ENCODE peak calls at places on chromosomes 11 and 22, in nine cellular contexts. A is A549; D is astrocyte of the spinal cord; I is naive thymus-derived CD8-positive, alpha-beta T cell; E is H54; U is right cardiac atrium; L is anterior cingulate cortex; R is mammary epithelial cell; X is head of caudate nucleus. J is an unnamed sample.

GRCh38 chr22:31193092-31193491 is 19.0 kb upstream of the LIMK2 start:
- DNase-seq in L (peak), X (peak), R (no peak), I (no peak), E (no peak), A (no peak), D (no peak), U (no peak), J (no peak)

GRCh38 chr11:44244649-44245308 is 65.2 kb downstream of the ALX4 start:
- DNase-seq in A (no peak), E (no peak), U (no peak), X (no peak), D (peak), L (no peak), I (no peak), R (no peak), J (peak)

GRCh38 chr22:22955866-22956535 is 68.4 kb downstream of the IGLL5 start:
- DNase-seq in E (peak), D (peak), L (peak), I (peak), U (no peak), A (peak), R (peak), X (peak), J (peak)

GRCh38 chr11:70431611-70432010 is 33.3 kb downstream of the CTTN start:
- DNase-seq in R (no peak), L (no peak), U (no peak), D (no peak), X (no peak), A (no peak), I (no peak), E (no peak), J (no peak)

GRCh38 chr11:63698976-63699733 is 17.9 kb downstream of the RTN3 start:
- DNase-seq in X (no peak), A (no peak), L (no peak), I (no peak), R (no peak), E (no peak), D (no peak), U (no peak), J (no peak)

GRCh38 chr11:24372491-24372890 is 124.4 kb upstream of the LUZP2 start:
- DNase-seq in I (no peak), U (no peak), L (no peak), X (no peak), E (no peak), R (no peak), D (no peak), A (no peak), J (no peak)

GRCh38 chr11:129815596-129816461 is at the start of gene TMEM45B:
- DNase-seq in D (no peak), X (no peak), A (no peak), E (no peak), U (peak), I (peak), R (no peak), L (no peak), J (peak)

GRCh38 chr11:33520103-33520502 is 180.5 kb downstream of the C11orf91 start:
- DNase-seq in R (no peak), U (no peak), I (no peak), L (no peak), X (no peak), A (no peak), D (no peak), E (no peak), J (no peak)

GRCh38 chr11:30585067-30585891 is 874 bp downstream of the MPPED2 start:
- DNase-seq in E (no peak), U (peak), I (no peak), L (peak), A (peak), R (no peak), D (no peak), X (peak), J (no peak)

GRCh38 chr11:125772834-125773505 is 5.7 kb downstream of the PATE2 start:
- DNase-seq in X (no peak), R (peak), A (no peak), L (no peak), E (no peak), U (no peak), I (no peak), D (peak), J (peak)

GRCh38 chr11:46309669-46310288 is 32.3 kb downstream of the CREB3L1 start:
- DNase-seq in I (no peak), A (no peak), L (no peak), R (no peak), U (peak), X (no peak), E (no peak), D (no peak), J (no peak)

GRCh38 chr22:38163844-38164577 is 17.6 kb downstream of the PLA2G6 start:
- DNase-seq in L (no peak), E (no peak), X (no peak), U (no peak), R (no peak), I (no peak), A (no peak), D (no peak), J (no peak)

GRCh38 chr11:1773131-1773510 is 9.4 kb upstream of the CTSD start:
- DNase-seq in U (no peak), E (no peak), X (no peak), D (no peak), A (no peak), R (no peak), I (no peak), L (no peak), J (no peak)

GRCh38 chr22:39117585-39118191 is 20.6 kb downstream of the APOBEC3H start:
- DNase-seq in E (no peak), L (no peak), I (peak), D (peak), U (no peak), A (peak), R (peak), X (peak), J (peak)

GRCh38 chr11:124069429-124070401 is 28.6 kb upstream of the OR10G7 start:
- DNase-seq in A (no peak), D (peak), U (peak), E (no peak), L (no peak), R (peak), I (no peak), X (peak), J (peak)

GRCh38 chr11:63769044-63769718 is 606 bp upstream of the ZFTA start:
- DNase-seq in L (peak), I (peak), E (peak), D (peak), X (peak), A (no peak), R (no peak), U (peak), J (peak)

GRCh38 chr22:36732609-36733008 is 29.1 kb upstream of the CACNG2 start:
- DNase-seq in D (no peak), A (no peak), L (no peak), X (no peak), U (no peak), I (no peak), R (no peak), E (no peak), J (no peak)

GRCh38 chr11:93668171-93668570 is 6.7 kb downstream of the CEP295 start:
- DNase-seq in D (peak), E (no peak), I (no peak), A (no peak), X (no peak), U (no peak), L (no peak), R (no peak), J (no peak)

GRCh38 chr11:18091731-18092130 is 14.2 kb downstream of the SAAL1 start:
- DNase-seq in E (no peak), D (no peak), U (no peak), X (no peak), L (no peak), I (no peak), R (peak), A (no peak), J (no peak)

GRCh38 chr22:28229566-28230483 is 310.8 kb upstream of the PITPNB start:
- DNase-seq in I (no peak), A (no peak), X (no peak), U (no peak), L (no peak), E (no peak), D (peak), R (no peak), J (peak)

GRCh38 chr11:130520231-130520630 is 71.8 kb downstream of the ADAMTS15 start:
- DNase-seq in E (no peak), X (no peak), I (no peak), A (no peak), R (no peak), L (no peak), D (no peak), U (peak), J (no peak)

GRCh38 chr11:61787928-61788491 is 4.4 kb downstream of the TMEM258 start:
- DNase-seq in D (peak), X (peak), R (peak), I (no peak), L (peak), E (peak), U (no peak), A (peak), J (peak)

GRCh38 chr11:67504950-67505561 is at the start of gene PITPNM1:
- DNase-seq in I (peak), D (peak), U (peak), R (peak), L (peak), X (peak), A (peak), E (peak), J (peak)

GRCh38 chr22:39908737-39909136 is 7.9 kb downstream of the GRAP2 start:
- DNase-seq in E (peak), R (peak), U (no peak), D (peak), X (no peak), I (no peak), L (no peak), A (no peak), J (peak)

GRCh38 chr11:120052196-120052775 is 85.6 kb downstream of the TRIM29 start:
- DNase-seq in I (no peak), U (no peak), R (no peak), D (no peak), L (no peak), E (no peak), A (no peak), X (no peak), J (no peak)

GRCh38 chr22:37282385-37282677 is at the start of gene CYTH4:
- DNase-seq in L (no peak), I (peak), X (peak), A (no peak), E (peak), U (peak), D (no peak), R (peak), J (no peak)

GRCh38 chr22:45235101-45235777 is 5.5 kb downstream of the KIAA0930 start:
- DNase-seq in L (no peak), X (no peak), I (no peak), A (no peak), U (peak), R (no peak), E (no peak), D (no peak), J (no peak)

GRCh38 chr11:73322111-73322985 is 14.3 kb downstream of the ARHGEF17 start:
- DNase-seq in L (no peak), R (no peak), D (peak), U (peak), X (no peak), I (no peak), E (no peak), A (no peak), J (peak)

GRCh38 chr11:44014968-44015623 is 32.7 kb upstream of the ACCSL start:
- DNase-seq in L (no peak), A (no peak), R (no peak), E (no peak), U (no peak), D (no peak), I (no peak), X (no peak), J (peak)

GRCh38 chr11:118975771-118976709 is 4.5 kb downstream of the FOXR1 start:
- DNase-seq in E (no peak), R (no peak), X (no peak), U (no peak), I (no peak), A (no peak), L (no peak), D (peak), J (no peak)

GRCh38 chr22:28703436-28703835 is 23.8 kb upstream of the TTC28 start:
- DNase-seq in I (no peak), R (no peak), A (no peak), X (no peak), U (no peak), E (no peak), D (no peak), L (no peak), J (no peak)

GRCh38 chr11:2466069-2466801 is 21.4 kb downstream of the KCNQ1 start:
- DNase-seq in A (no peak), D (no peak), E (no peak), L (no peak), R (no peak), I (no peak), U (no peak), X (no peak), J (no peak)

GRCh38 chr22:46684706-46685105 is 53.3 kb downstream of the CERK start:
- DNase-seq in I (no peak), A (no peak), R (no peak), U (no peak), X (no peak), L (no peak), E (no peak), D (no peak), J (no peak)